ENCODE peak calls at places on chromosomes 13 and 19, in nine cellular contexts. S, K, A, J, T, Y, G, N and H are unnamed samples.
A peak's percentile ranks its signal among the peaks of the same experiment; 100 is the strongest.

GRCh38 chr19:52142001-52142595 is 2.4 kb upstream of the ZNF616 start:
- DNase-seq in S (no peak), K (no peak), A (no peak), J (no peak), T (no peak), Y (peak; percentile 74), G (no peak), N (peak; percentile 61), H (peak; percentile 82)

GRCh38 chr13:35190241-35190640 is 248.2 kb downstream of the NBEA start:
- DNase-seq in S (no peak), K (no peak), A (no peak), J (no peak), T (no peak), Y (no peak), G (no peak), N (no peak), H (no peak)

GRCh38 chr13:40132249-40132648 is 476.8 kb downstream of the COG6 start:
- DNase-seq in S (no peak), K (no peak), A (no peak), J (no peak), T (no peak), Y (no peak), G (no peak), N (no peak), H (no peak)

GRCh38 chr19:19711306-19711933 is 21.5 kb downstream of the ZNF14 start:
- DNase-seq in S (no peak), K (no peak), A (no peak), J (no peak), T (no peak), Y (no peak), G (no peak), N (no peak), H (no peak)

GRCh38 chr19:13530720-13531119 is 24.4 kb upstream of the CACNA1A start:
- DNase-seq in S (no peak), K (no peak), A (no peak), J (no peak), T (no peak), Y (no peak), G (no peak), N (no peak), H (no peak)

GRCh38 chr19:4870025-4870700 is 2.7 kb upstream of the PLIN3 start:
- DNase-seq in S (no peak), K (no peak), A (no peak), J (peak; percentile 65), T (no peak), Y (peak; percentile 90), G (no peak), N (peak; percentile 97), H (peak; percentile 89)

GRCh38 chr13:97506511-97506910 is 72.5 kb downstream of the RAP2A start:
- DNase-seq in S (no peak), K (no peak), A (no peak), J (no peak), T (no peak), Y (no peak), G (no peak), N (no peak), H (no peak)

GRCh38 chr13:49400755-49401659 is 42.9 kb downstream of the CAB39L start:
- DNase-seq in S (peak; percentile 22), K (no peak), A (peak; percentile 80), J (no peak), T (peak; percentile 97), Y (peak; percentile 2), G (peak; percentile 5), N (peak; percentile 31), H (peak; percentile 57)

GRCh38 chr19:5491565-5491964 is 36.3 kb downstream of the ZNRF4 start:
- DNase-seq in S (no peak), K (no peak), A (no peak), J (no peak), T (no peak), Y (no peak), G (no peak), N (no peak), H (no peak)

GRCh38 chr13:84873951-84874350 is 925.3 kb downstream of the SLITRK6 start:
- DNase-seq in S (no peak), K (no peak), A (no peak), J (no peak), T (no peak), Y (no peak), G (no peak), N (no peak), H (no peak)

GRCh38 chr13:111156421-111156820 is 41.3 kb downstream of the ARHGEF7 start:
- DNase-seq in S (no peak), K (no peak), A (no peak), J (no peak), T (no peak), Y (no peak), G (no peak), N (peak; percentile 8), H (no peak)

GRCh38 chr13:21742041-21742440 is 71.2 kb downstream of the FGF9 start:
- DNase-seq in S (no peak), K (no peak), A (no peak), J (no peak), T (no peak), Y (no peak), G (no peak), N (no peak), H (no peak)

GRCh38 chr19:40144947-40145748 is 46.1 kb upstream of the MAP3K10 start:
- DNase-seq in S (no peak), K (no peak), A (no peak), J (no peak), T (no peak), Y (no peak), G (no peak), N (no peak), H (no peak)

GRCh38 chr19:40141546-40141945 is 49.7 kb upstream of the MAP3K10 start:
- DNase-seq in S (no peak), K (no peak), A (no peak), J (no peak), T (no peak), Y (no peak), G (no peak), N (no peak), H (no peak)

GRCh38 chr19:40147338-40147692 is 43.9 kb upstream of the MAP3K10 start:
- DNase-seq in S (no peak), K (no peak), A (no peak), J (no peak), T (no peak), Y (no peak), G (no peak), N (no peak), H (no peak)

GRCh38 chr19:40144151-40144550 is 47.1 kb upstream of the MAP3K10 start:
- DNase-seq in S (no peak), K (no peak), A (no peak), J (no peak), T (no peak), Y (no peak), G (no peak), N (no peak), H (no peak)

GRCh38 chr19:40143612-40144011 is 47.6 kb upstream of the MAP3K10 start:
- DNase-seq in S (no peak), K (no peak), A (no peak), J (no peak), T (no peak), Y (no peak), G (no peak), N (no peak), H (no peak)
- H3K4me3 ChIP-seq in S (no peak overlapping the region), K (no peak overlapping the region), A (no peak overlapping the region), J (no peak overlapping the region), T (no peak overlapping the region), Y (no peak overlapping the region), G (no peak overlapping the region), N (no peak overlapping the region), H (no peak overlapping the region)

DNA sequence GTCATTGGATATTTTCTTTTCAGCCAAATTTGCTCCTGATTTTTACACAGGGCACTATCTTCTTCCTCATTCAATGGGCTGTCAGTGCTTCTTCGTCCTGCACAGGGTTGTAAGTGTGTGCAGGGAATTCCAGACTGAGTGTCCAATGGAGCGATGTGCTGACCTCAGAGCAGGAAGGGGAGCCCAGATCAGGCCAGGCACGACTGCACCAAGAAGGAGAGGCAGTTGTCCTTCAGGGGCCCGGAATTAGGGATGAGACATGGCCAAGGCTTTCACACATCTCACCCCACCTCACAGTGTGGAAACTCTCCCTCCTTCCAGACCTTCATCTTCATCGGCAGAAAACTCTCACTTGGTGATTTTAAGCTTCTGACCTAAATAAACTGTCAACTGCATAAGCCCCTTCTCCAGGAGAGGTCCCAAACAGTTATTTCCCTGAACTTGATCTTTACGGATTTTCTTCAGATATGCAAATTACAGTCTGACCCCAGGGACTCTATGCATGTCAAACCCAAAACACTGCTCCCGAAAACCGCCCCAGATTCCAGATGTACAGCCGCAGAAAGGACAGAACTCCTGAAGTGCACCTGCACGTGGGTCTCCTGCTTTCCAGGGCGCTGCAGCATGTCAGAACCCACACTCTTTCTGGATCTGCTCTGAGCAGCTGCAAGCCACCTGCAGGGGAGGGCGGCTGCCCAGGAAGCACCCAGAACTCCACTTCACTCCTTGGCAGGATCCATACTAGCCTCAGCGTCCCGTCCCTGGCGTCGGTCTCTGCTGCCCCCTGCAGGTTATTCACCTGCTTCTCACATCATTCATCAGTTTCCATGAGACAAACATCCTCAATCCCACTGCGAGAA is 625 bp upstream of the ZNF20 start:
- DNase-seq in S (peak; percentile 87), K (peak; percentile 82), A (peak; percentile 93), J (peak; percentile 91), T (peak; percentile 89), Y (peak; percentile 72), G (peak; percentile 80), N (peak; percentile 91), H (peak; percentile 71)
- TF ChIP-seq CTCF in S (peak; percentile 92), K (peak; percentile 96), A (peak; percentile 85), J (peak; percentile 93), T (peak; percentile 84), Y (peak; percentile 72), G (peak; percentile 79), N (peak; percentile 97), H (peak; percentile 93)

GRCh38 chr19:41906271-41906670 is 22.0 kb downstream of the ERFL start:
- DNase-seq in S (no peak), K (no peak), A (no peak), J (no peak), T (no peak), Y (no peak), G (peak; percentile 66), N (no peak), H (no peak)
- H3K36me3 ChIP-seq in S (no peaks in the 10 kb centered on the region), K (peaks cover 59% of the 10 kb centered on the region), A (peaks cover 44% of the 10 kb centered on the region), J (peaks cover 62% of the 10 kb centered on the region), T (peaks cover 7% of the 10 kb centered on the region), Y (peaks cover 9% of the 10 kb centered on the region), G (peaks cover 11% of the 10 kb centered on the region), N (peaks cover 21% of the 10 kb centered on the region), H (peaks cover 31% of the 10 kb centered on the region)

GRCh38 chr13:52161193-52161646 is 1.8 kb upstream of the NEK3 start:
- DNase-seq in S (no peak), K (no peak), A (no peak), J (no peak), T (no peak), Y (no peak), G (no peak), N (no peak), H (no peak)

GRCh38 chr13:52159159-52159982 is at the start of gene NEK3:
- DNase-seq in S (peak; percentile 84), K (peak; percentile 93), A (peak; percentile 83), J (peak; percentile 75), T (peak; percentile 75), Y (peak; percentile 46), G (peak; percentile 93), N (peak; percentile 48), H (peak; percentile 32)

GRCh38 chr13:52158629-52159158 is 703 bp downstream of the NEK3 start:
- DNase-seq in S (no peak), K (no peak), A (peak; percentile 67), J (peak; percentile 46), T (no peak), Y (peak; percentile 16), G (peak; percentile 58), N (peak; percentile 1), H (peak; percentile 28)

GRCh38 chr13:52162279-52163101 is 3.1 kb upstream of the NEK3 start:
- DNase-seq in S (peak; percentile 31), K (no peak), A (no peak), J (no peak), T (no peak), Y (peak; percentile 49), G (no peak), N (peak; percentile 52), H (no peak)

GRCh38 chr13:52160053-52160452 is 656 bp upstream of the NEK3 start:
- DNase-seq in S (no peak), K (no peak), A (no peak), J (no peak), T (no peak), Y (no peak), G (no peak), N (no peak), H (no peak)
- H3K4me3 ChIP-seq in S (no peak overlapping the region), K (no peak overlapping the region), A (peak overlapping the region; percentile 76), J (peak overlapping the region; percentile 86), T (no peak overlapping the region), Y (no peak overlapping the region), G (no peak overlapping the region), N (no peak overlapping the region), H (no peak overlapping the region)